ENCODE peak calls at places on chromosomes 4 and X, in seven cellular contexts. R is HFF-Myc; M is neural crest cell; B is tibial artery; L is A549; X is activated CD8-positive, alpha-beta T cell treated with anti-CD3 and anti-CD28 coated beads for 36 hours; W is GM13976. I is an unnamed sample.

GRCh38 chr4:41334182-41334581 is 77.5 kb downstream of the UCHL1 start:
- DNase-seq in R (no peak), M (no peak), B (no peak), L (no peak), X (no peak), W (no peak), I (no peak)

GRCh38 chrX:25650216-25650615 is 487.9 kb upstream of the MAGEB18 start:
- DNase-seq in R (no peak), M (no peak), B (no peak), L (no peak), X (no peak), W (no peak), I (no peak)

GRCh38 chr4:181225616-181226261 is 1017.5 kb upstream of the TENM3 start:
- DNase-seq in R (no peak), M (no peak), B (no peak), L (no peak), X (no peak), W (no peak), I (no peak)

GRCh38 chr4:108118505-108118904 is 50.2 kb downstream of the LEF1 start:
- DNase-seq in R (no peak), M (no peak), B (no peak), L (peak), X (peak), W (peak), I (no peak)

GRCh38 chr4:1855334-1856070 is 454 bp downstream of the LETM1 start:
- DNase-seq in R (no peak), M (no peak), B (no peak), L (no peak), X (peak), W (peak), I (peak)

GRCh38 chrX:13029341-13029740 is 15.1 kb downstream of the FAM9C start:
- DNase-seq in R (no peak), M (no peak), B (no peak), L (peak), X (no peak), W (no peak), I (no peak)

GRCh38 chrX:153773741-153774575 is 6.9 kb upstream of the SRPK3 start:
- DNase-seq in R (no peak), M (no peak), B (no peak), L (no peak), X (no peak), W (no peak), I (no peak)

GRCh38 chr4:101475246-101475645 is 127.9 kb upstream of the PPP3CA start:
- DNase-seq in R (no peak), M (no peak), B (no peak), L (no peak), X (no peak), W (no peak), I (no peak)

GRCh38 chr4:101019941-101020401 is 327.4 kb downstream of the PPP3CA start:
- DNase-seq in R (peak), M (no peak), B (no peak), L (no peak), X (peak), W (no peak), I (no peak)

GRCh38 chr4:2771264-2771663 is 15.1 kb upstream of the TNIP2 start:
- DNase-seq in R (no peak), M (no peak), B (peak), L (no peak), X (no peak), W (no peak), I (no peak)

GRCh38 chrX:114581528-114582263 is 2.2 kb upstream of the HTR2C start:
- DNase-seq in R (no peak), M (no peak), B (no peak), L (no peak), X (no peak), W (no peak), I (peak)

GRCh38 chrX:16826207-16826606 is 39.9 kb downstream of the TXLNG start:
- DNase-seq in R (no peak), M (no peak), B (no peak), L (peak), X (no peak), W (peak), I (no peak)

GRCh38 chr4:8038702-8039251 is 99.1 kb upstream of the AFAP1 start:
- DNase-seq in R (no peak), M (no peak), B (no peak), L (no peak), X (no peak), W (no peak), I (no peak)

GRCh38 chrX:34300871-34301270 is 168.8 kb upstream of the FAM47A start:
- DNase-seq in R (peak), M (peak), B (no peak), L (no peak), X (peak), W (peak), I (peak)

GRCh38 chr4:182286035-182286434 is 42.8 kb downstream of the TENM3 start:
- DNase-seq in R (no peak), M (no peak), B (no peak), L (no peak), X (no peak), W (no peak), I (no peak)

GRCh38 chrX:13489451-13489850 is 80.0 kb upstream of the EGFL6 start:
- DNase-seq in R (no peak), M (no peak), B (peak), L (no peak), X (no peak), W (no peak), I (no peak)

GRCh38 chrX:9337056-9337455 is 127.8 kb upstream of the TBL1X start:
- DNase-seq in R (no peak), M (no peak), B (no peak), L (no peak), X (no peak), W (no peak), I (no peak)

GRCh38 chrX:33457102-33457501 is 245.8 kb upstream of the DMD start:
- DNase-seq in R (no peak), M (no peak), B (no peak), L (no peak), X (no peak), W (no peak), I (no peak)

GRCh38 chrX:74419861-74420193 is 1.5 kb upstream of the SLC16A2 start:
- DNase-seq in R (no peak), M (no peak), B (no peak), L (no peak), X (peak), W (no peak), I (no peak)

GRCh38 chrX:10833299-10834169 is 213.1 kb upstream of the MID1 start:
- DNase-seq in R (no peak), M (peak), B (peak), L (no peak), X (no peak), W (no peak), I (peak)

GRCh38 chrX:50081282-50081955 is 119.4 kb downstream of the AKAP4 start:
- DNase-seq in R (no peak), M (no peak), B (no peak), L (no peak), X (peak), W (no peak), I (no peak)

GRCh38 chr4:113293043-113293560 is 243.6 kb downstream of the ANK2 start:
- DNase-seq in R (no peak), M (no peak), B (peak), L (no peak), X (peak), W (no peak), I (no peak)

GRCh38 chrX:106404512-106404911 is 207.3 kb upstream of the RADX start:
- DNase-seq in R (no peak), M (no peak), B (no peak), L (no peak), X (no peak), W (no peak), I (no peak)

GRCh38 chrX:9681422-9681821 is 84.2 kb downstream of the GPR143 start:
- DNase-seq in R (no peak), M (no peak), B (no peak), L (no peak), X (no peak), W (no peak), I (no peak)

GRCh38 chrX:153226344-153227190 is 47.5 kb downstream of the MAGEA1 start:
- DNase-seq in R (peak), M (peak), B (no peak), L (no peak), X (peak), W (no peak), I (no peak)

GRCh38 chr4:186132577-186133277 is 28.2 kb downstream of the FAM149A start:
- DNase-seq in R (no peak), M (peak), B (no peak), L (peak), X (peak), W (no peak), I (no peak)

GRCh38 chr4:143335979-143336827 is 473 bp upstream of the GAB1 start:
- DNase-seq in R (peak), M (peak), B (peak), L (peak), X (peak), W (peak), I (peak)

GRCh38 chr4:47786958-47787370 is 50.9 kb downstream of the CORIN start:
- DNase-seq in R (no peak), M (no peak), B (no peak), L (no peak), X (no peak), W (peak), I (no peak)

GRCh38 chr4:39892988-39893692 is 84.6 kb downstream of the PDS5A start:
- DNase-seq in R (no peak), M (no peak), B (no peak), L (no peak), X (no peak), W (no peak), I (no peak)

GRCh38 chr4:40492747-40493146 is 136.9 kb downstream of the RBM47 start:
- DNase-seq in R (no peak), M (no peak), B (no peak), L (no peak), X (no peak), W (no peak), I (no peak)

GRCh38 chr4:81215219-81215892 is at the start of gene PRKG2:
- DNase-seq in R (no peak), M (no peak), B (no peak), L (no peak), X (no peak), W (no peak), I (no peak)

GRCh38 chrX:103607385-103608304 is at the start of gene TCEAL3:
- DNase-seq in R (no peak), M (no peak), B (peak), L (peak), X (peak), W (peak), I (peak)

GRCh38 chrX:134377537-134377936 is 82.4 kb upstream of the HPRT1 start:
- DNase-seq in R (no peak), M (no peak), B (no peak), L (no peak), X (peak), W (no peak), I (no peak)
- TF ChIP-seq CTCF in R (peak), M (peak), B (no peak), L (peak), X (no peak), W (no peak), I (no peak)

GRCh38 chr4:173466101-173466500 is 63.9 kb downstream of the HAND2 start:
- DNase-seq in R (no peak), M (no peak), B (no peak), L (no peak), X (no peak), W (no peak), I (no peak)

GRCh38 chr4:173469622-173470021 is 60.4 kb downstream of the HAND2 start:
- DNase-seq in R (no peak), M (no peak), B (no peak), L (no peak), X (no peak), W (no peak), I (no peak)

GRCh38 chr4:173464486-173464885 is 65.5 kb downstream of the HAND2 start:
- DNase-seq in R (no peak), M (no peak), B (no peak), L (no peak), X (no peak), W (no peak), I (no peak)

GRCh38 chr4:173463816-173464215 is 64.9 kb upstream of the SCRG1 start:
- DNase-seq in R (no peak), M (no peak), B (no peak), L (no peak), X (no peak), W (no peak), I (no peak)

GRCh38 chr4:173468314-173468713 is 61.7 kb downstream of the HAND2 start:
- DNase-seq in R (no peak), M (no peak), B (no peak), L (no peak), X (no peak), W (no peak), I (no peak)
- TF ChIP-seq CTCF in R (no peak), M (no peak), B (no peak), L (no peak), X (no peak), W (no peak), I (no peak)

DNA sequence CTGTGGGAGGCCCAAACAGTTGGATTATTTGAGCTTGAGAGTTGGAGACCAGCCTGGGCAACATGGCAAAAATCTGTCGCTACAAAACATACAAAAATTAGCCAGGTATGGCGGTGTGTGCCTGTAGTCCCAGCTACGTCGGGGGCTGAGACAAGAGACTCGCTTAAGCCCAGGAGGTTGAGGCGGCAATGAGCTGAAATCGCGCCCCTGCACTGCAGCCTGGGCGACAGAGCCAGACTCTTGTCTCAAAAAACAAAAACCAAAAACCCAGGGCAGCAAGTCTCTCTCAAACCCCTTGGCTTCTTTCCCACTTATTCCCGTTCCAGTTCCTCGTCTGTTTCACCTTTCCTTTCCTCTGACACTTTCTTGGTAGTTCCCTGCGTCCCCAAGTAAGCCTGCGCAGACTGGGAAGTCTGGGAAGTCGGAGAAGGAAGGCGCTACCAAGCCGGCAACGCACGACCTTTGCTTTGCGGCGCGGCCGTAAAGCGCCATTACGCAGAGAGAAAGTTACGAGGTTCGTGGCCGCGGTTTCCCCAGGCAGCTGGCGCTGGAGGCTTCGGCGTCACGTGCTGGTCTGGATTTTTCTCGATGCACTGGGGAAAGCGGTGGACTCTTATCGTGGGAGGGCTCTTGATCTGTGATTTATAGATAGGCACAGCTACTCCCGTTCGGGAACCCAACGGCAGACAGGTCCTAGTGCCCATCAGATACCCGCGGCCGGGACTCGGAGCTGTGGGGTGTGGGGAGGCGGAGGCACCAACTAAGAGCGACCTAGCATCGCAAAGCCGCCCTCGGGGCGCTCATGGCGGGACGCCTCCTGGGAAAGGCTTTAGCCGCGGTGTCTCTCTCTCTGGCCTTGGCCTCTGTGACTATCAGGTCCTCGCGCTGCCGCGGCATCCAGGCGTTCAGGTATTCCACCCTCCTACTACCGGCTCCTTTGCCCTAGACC is at the start of gene NUDT9:
- DNase-seq in R (peak), M (peak), B (peak), L (peak), X (peak), W (peak), I (peak)
- TF ChIP-seq CTCF in R (no peak), M (no peak), B (no peak), L (no peak), X (no peak), W (no peak), I (no peak)

GRCh38 chrX:132292753-132293152 is 73.5 kb upstream of the RAP2C start:
- DNase-seq in R (peak), M (peak), B (no peak), L (peak), X (peak), W (peak), I (no peak)
- TF ChIP-seq CTCF in R (peak), M (peak), B (peak), L (peak), X (peak), W (peak), I (peak)

DNA sequence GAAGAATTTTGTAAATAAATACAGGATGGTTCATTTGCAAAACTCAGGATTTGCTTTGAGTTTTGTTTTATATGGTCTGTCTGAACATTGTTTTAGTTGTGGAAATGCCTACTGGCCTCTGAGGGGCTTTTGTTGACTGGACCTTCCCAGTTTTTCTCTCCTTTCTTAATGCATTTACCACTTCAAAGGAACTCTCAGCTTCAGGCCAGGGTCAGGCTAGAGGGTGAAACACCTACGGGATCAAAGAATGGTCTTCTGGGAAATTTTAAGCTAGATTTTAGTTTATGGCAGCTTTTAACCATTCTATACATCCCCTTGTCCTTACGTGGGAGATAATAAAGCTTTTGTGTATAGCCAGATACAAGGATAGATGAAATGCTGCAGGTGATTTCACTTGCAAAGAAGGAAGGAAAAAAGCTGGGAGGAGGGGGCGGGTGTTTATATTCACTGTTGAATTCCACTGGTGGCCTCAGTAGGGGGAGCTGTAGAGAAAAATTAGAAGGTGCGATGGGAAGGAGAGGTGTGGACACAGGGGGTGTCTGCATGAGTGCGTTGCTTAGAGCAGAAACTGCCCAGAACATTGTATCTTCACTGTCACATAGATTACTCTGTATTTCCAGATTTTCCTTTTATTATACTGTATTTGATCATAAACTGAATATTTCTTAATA is 151.8 kb downstream of the TSPAN5 start:
- DNase-seq in R (no peak), M (peak), B (no peak), L (peak), X (no peak), W (no peak), I (no peak)
- TF ChIP-seq CTCF in R (no peak), M (peak), B (no peak), L (peak), X (no peak), W (peak), I (peak)

GRCh38 chr4:13860126-13860525 is 232.6 kb upstream of the BOD1L1 start:
- DNase-seq in R (no peak), M (no peak), B (no peak), L (no peak), X (no peak), W (no peak), I (no peak)
- TF ChIP-seq CTCF in R (peak), M (peak), B (no peak), L (no peak), X (no peak), W (no peak), I (peak)

I was measured in progenitor cell of endocrine pancreas.